ENCODE peak calls at places on chromosome 12, in five cellular contexts. One of them, this sample, is unnamed.

GRCh38 chr12:2265461-2266167 is 212.8 kb downstream of the CACNA1C start:
- DNase-seq in HFF-Myc: no peak
- DNase-seq in CD8-positive, alpha-beta memory T cell: no peak
- DNase-seq in CD8-positive, alpha-beta T cell: no peak
- DNase-seq in RPMI7951: peak
- DNase-seq in this sample: no peak

GRCh38 chr12:52151859-52152783 is 39.7 kb downstream of the KRT80 start:
- DNase-seq in HFF-Myc: no peak
- DNase-seq in CD8-positive, alpha-beta memory T cell: peak
- DNase-seq in CD8-positive, alpha-beta T cell: peak
- DNase-seq in RPMI7951: peak
- DNase-seq in this sample: peak

GRCh38 chr12:52162971-52163370 is 28.8 kb downstream of the KRT80 start:
- DNase-seq in HFF-Myc: no peak
- DNase-seq in CD8-positive, alpha-beta memory T cell: no peak
- DNase-seq in CD8-positive, alpha-beta T cell: no peak
- DNase-seq in RPMI7951: no peak
- DNase-seq in this sample: no peak

GRCh38 chr12:113333877-113334785 is 778 bp downstream of the SLC8B1 start:
- DNase-seq in HFF-Myc: no peak
- DNase-seq in CD8-positive, alpha-beta memory T cell: no peak
- DNase-seq in CD8-positive, alpha-beta T cell: no peak
- DNase-seq in RPMI7951: no peak
- DNase-seq in this sample: peak

GRCh38 chr12:56257491-56258067 is 605 bp downstream of the ANKRD52 start:
- DNase-seq in HFF-Myc: no peak
- DNase-seq in CD8-positive, alpha-beta memory T cell: no peak
- DNase-seq in CD8-positive, alpha-beta T cell: no peak
- DNase-seq in RPMI7951: no peak
- DNase-seq in this sample: no peak

GRCh38 chr12:48980953-48981756 is 3.0 kb downstream of the WNT1 start:
- DNase-seq in HFF-Myc: no peak
- DNase-seq in CD8-positive, alpha-beta memory T cell: peak
- DNase-seq in CD8-positive, alpha-beta T cell: no peak
- DNase-seq in RPMI7951: no peak
- DNase-seq in this sample: peak

GRCh38 chr12:91778091-91778819 is 367.4 kb downstream of the BTG1 start:
- DNase-seq in HFF-Myc: no peak
- DNase-seq in CD8-positive, alpha-beta memory T cell: no peak
- DNase-seq in CD8-positive, alpha-beta T cell: no peak
- DNase-seq in RPMI7951: peak
- DNase-seq in this sample: no peak

GRCh38 chr12:113461666-113462065 is 10.0 kb downstream of the LHX5 start:
- DNase-seq in HFF-Myc: no peak
- DNase-seq in CD8-positive, alpha-beta memory T cell: no peak
- DNase-seq in CD8-positive, alpha-beta T cell: no peak
- DNase-seq in RPMI7951: peak
- DNase-seq in this sample: no peak

GRCh38 chr12:125185740-125186470 is 120.7 kb downstream of the AACS start:
- DNase-seq in HFF-Myc: no peak
- DNase-seq in CD8-positive, alpha-beta memory T cell: no peak
- DNase-seq in CD8-positive, alpha-beta T cell: no peak
- DNase-seq in RPMI7951: peak
- DNase-seq in this sample: no peak

GRCh38 chr12:98758331-98758730 is 113.2 kb downstream of the APAF1 start:
- DNase-seq in HFF-Myc: no peak
- DNase-seq in CD8-positive, alpha-beta memory T cell: no peak
- DNase-seq in CD8-positive, alpha-beta T cell: no peak
- DNase-seq in RPMI7951: peak
- DNase-seq in this sample: no peak

GRCh38 chr12:44876554-44877275 is 600 bp upstream of the NELL2 start:
- DNase-seq in HFF-Myc: no peak
- DNase-seq in CD8-positive, alpha-beta memory T cell: peak
- DNase-seq in CD8-positive, alpha-beta T cell: peak
- DNase-seq in RPMI7951: peak
- DNase-seq in this sample: peak

GRCh38 chr12:53703746-53704145 is 23.5 kb downstream of the CALCOCO1 start:
- DNase-seq in HFF-Myc: no peak
- DNase-seq in CD8-positive, alpha-beta memory T cell: no peak
- DNase-seq in CD8-positive, alpha-beta T cell: no peak
- DNase-seq in RPMI7951: no peak
- DNase-seq in this sample: no peak

GRCh38 chr12:57129311-57130288 is 1.3 kb downstream of the LRP1 start:
- DNase-seq in HFF-Myc: no peak
- DNase-seq in CD8-positive, alpha-beta memory T cell: no peak
- DNase-seq in CD8-positive, alpha-beta T cell: no peak
- DNase-seq in RPMI7951: no peak
- DNase-seq in this sample: no peak

GRCh38 chr12:70645494-70646317 is 8.5 kb upstream of the PTPRB start:
- DNase-seq in HFF-Myc: peak
- DNase-seq in CD8-positive, alpha-beta memory T cell: no peak
- DNase-seq in CD8-positive, alpha-beta T cell: no peak
- DNase-seq in RPMI7951: peak
- DNase-seq in this sample: no peak

GRCh38 chr12:89166525-89166934 is 185.8 kb downstream of the DUSP6 start:
- DNase-seq in HFF-Myc: no peak
- DNase-seq in CD8-positive, alpha-beta memory T cell: no peak
- DNase-seq in CD8-positive, alpha-beta T cell: no peak
- DNase-seq in RPMI7951: peak
- DNase-seq in this sample: no peak

GRCh38 chr12:6788972-6789905 is at the start of gene CD4:
- DNase-seq in HFF-Myc: no peak
- DNase-seq in CD8-positive, alpha-beta memory T cell: no peak
- DNase-seq in CD8-positive, alpha-beta T cell: no peak
- DNase-seq in RPMI7951: peak
- DNase-seq in this sample: peak

GRCh38 chr12:51536159-51536558 is 54.9 kb upstream of the SCN8A start:
- DNase-seq in HFF-Myc: no peak
- DNase-seq in CD8-positive, alpha-beta memory T cell: no peak
- DNase-seq in CD8-positive, alpha-beta T cell: no peak
- DNase-seq in RPMI7951: peak
- DNase-seq in this sample: no peak

GRCh38 chr12:75560167-75560566 is 48.8 kb upstream of the KRR1 start:
- DNase-seq in HFF-Myc: peak
- DNase-seq in CD8-positive, alpha-beta memory T cell: no peak
- DNase-seq in CD8-positive, alpha-beta T cell: no peak
- DNase-seq in RPMI7951: peak
- DNase-seq in this sample: no peak

GRCh38 chr12:124545508-124546418 is 21.6 kb downstream of the NCOR2 start:
- DNase-seq in HFF-Myc: no peak
- DNase-seq in CD8-positive, alpha-beta memory T cell: no peak
- DNase-seq in CD8-positive, alpha-beta T cell: no peak
- DNase-seq in RPMI7951: no peak
- DNase-seq in this sample: no peak

GRCh38 chr12:28023156-28023887 is 50.8 kb upstream of the PTHLH start:
- DNase-seq in HFF-Myc: peak
- DNase-seq in CD8-positive, alpha-beta memory T cell: no peak
- DNase-seq in CD8-positive, alpha-beta T cell: no peak
- DNase-seq in RPMI7951: peak
- DNase-seq in this sample: no peak

GRCh38 chr12:121299662-121300061 is 3.2 kb upstream of the CAMKK2 start:
- DNase-seq in HFF-Myc: no peak
- DNase-seq in CD8-positive, alpha-beta memory T cell: no peak
- DNase-seq in CD8-positive, alpha-beta T cell: no peak
- DNase-seq in RPMI7951: no peak
- DNase-seq in this sample: no peak

This sample was measured in central memory CD4-positive, alpha-beta T cell.